ENCODE peak calls at places on chromosome 22, in eight cellular contexts. M is ovary, W is brain microvascular endothelial cell, Z is neural progenitor cell, J is AG04450, R is body of pancreas, C is adipocyte, O is heart left ventricle. D is an unnamed sample.

GRCh38 chr22:43923191-43923590 is 414 bp upstream of the PNPLA3 start:
- DNase-seq in M (no peak), Z (no peak), J (no peak), O (no peak), C (no peak), W (no peak), R (no peak), D (no peak)

GRCh38 chr22:37150701-37151100 is 985 bp upstream of the IL2RB start:
- DNase-seq in M (no peak), R (no peak), O (no peak), Z (no peak), C (no peak), W (no peak), J (no peak), D (no peak)

GRCh38 chr22:24968066-24968561 is 15.6 kb downstream of the KIAA1671 start:
- DNase-seq in W (no peak), O (peak), C (no peak), M (no peak), J (no peak), R (peak), Z (peak), D (no peak)

GRCh38 chr22:35638408-35638807 is 9.8 kb upstream of the APOL6 start:
- DNase-seq in R (peak), O (peak), Z (peak), W (no peak), M (peak), J (peak), C (peak), D (peak)

GRCh38 chr22:36419177-36419911 is 31.6 kb upstream of the MYH9 start:
- DNase-seq in R (no peak), O (peak), M (peak), J (peak), W (no peak), C (peak), Z (no peak), D (peak)

GRCh38 chr22:45248832-45249561 is 8.3 kb upstream of the KIAA0930 start:
- DNase-seq in W (no peak), M (no peak), J (no peak), C (no peak), O (no peak), R (no peak), Z (no peak), D (no peak)

GRCh38 chr22:24482586-24482985 is 12.5 kb upstream of the UPB1 start:
- DNase-seq in J (no peak), R (no peak), O (no peak), M (no peak), W (no peak), Z (no peak), C (peak), D (no peak)

GRCh38 chr22:33888821-33889220 is 31.5 kb downstream of the LARGE1 start:
- DNase-seq in Z (no peak), W (no peak), C (no peak), R (no peak), M (no peak), O (no peak), J (no peak), D (no peak)

GRCh38 chr22:50656122-50657070 is 16.2 kb upstream of the SHANK3 start:
- DNase-seq in M (no peak), O (peak), R (no peak), Z (no peak), W (no peak), C (peak), J (no peak), D (no peak)

GRCh38 chr22:28883917-28884753 is 763 bp downstream of the ZNRF3 start:
- DNase-seq in R (peak), C (peak), O (peak), J (no peak), M (peak), Z (peak), W (peak), D (no peak)

GRCh38 chr22:33557836-33558235 is 362.4 kb downstream of the LARGE1 start:
- DNase-seq in W (no peak), J (no peak), R (no peak), O (no peak), M (no peak), C (no peak), Z (no peak), D (no peak)

GRCh38 chr22:27682438-27682837 is 119.1 kb downstream of the MN1 start:
- DNase-seq in W (no peak), O (no peak), M (no peak), Z (peak), C (no peak), J (no peak), R (no peak), D (no peak)

GRCh38 chr22:27617214-27617881 is 184.2 kb downstream of the MN1 start:
- DNase-seq in M (no peak), Z (no peak), C (no peak), O (no peak), W (no peak), J (no peak), R (no peak), D (no peak)

GRCh38 chr22:19766506-19767426 is 6.2 kb downstream of the TBX1 start:
- DNase-seq in C (no peak), O (peak), R (peak), Z (peak), W (peak), M (no peak), J (no peak), D (no peak)
- H3K4me3 ChIP-seq in C (peak), O (no peak), R (no peak), Z (peak), W (no peak), M (no peak), J (no peak), D (no peak)

GRCh38 chr22:21015051-21016006 is at the start of gene P2RX6:
- DNase-seq in O (peak), J (no peak), M (peak), C (peak), Z (no peak), R (peak), W (peak), D (no peak)
- H3K4me3 ChIP-seq in O (no peak), J (peak), M (peak), C (peak), Z (peak), R (no peak), W (peak), D (peak)

GRCh38 chr22:30822216-30823014 is 127.7 kb downstream of the OSBP2 start:
- DNase-seq in W (no peak), M (no peak), C (peak), R (no peak), J (no peak), Z (peak), O (no peak), D (no peak)
- H3K4me3 ChIP-seq in W (peak), M (no peak), C (peak), R (no peak), J (peak), Z (peak), O (peak), D (peak)

GRCh38 chr22:38295339-38295738 is 21.9 kb downstream of the CSNK1E start:
- DNase-seq in R (no peak), M (no peak), C (no peak), O (no peak), Z (no peak), J (no peak), W (no peak), D (no peak)
- H3K4me3 ChIP-seq in R (no peak), M (no peak), C (no peak), O (no peak), Z (no peak), J (no peak), W (no peak), D (no peak)

DNA sequence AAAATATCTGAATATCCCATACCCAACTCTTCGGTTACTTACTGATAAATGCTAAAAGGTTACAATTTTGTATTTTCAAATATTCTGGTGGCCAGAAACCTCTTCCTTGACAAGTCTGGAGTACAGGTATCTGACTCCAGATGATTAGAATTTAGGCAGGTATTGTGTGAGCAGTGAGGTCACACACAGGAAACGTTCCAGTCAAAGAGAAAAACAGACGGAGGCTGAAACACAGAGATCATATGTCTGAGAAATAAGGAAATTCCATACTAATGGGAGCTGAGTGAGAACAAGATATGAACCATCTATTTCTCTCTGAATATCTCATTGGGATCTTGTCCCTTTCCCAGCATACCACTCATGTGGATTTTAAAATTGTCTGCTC is 89.4 kb upstream of the IGLL5 start:
- DNase-seq in C (no peak), O (no peak), J (no peak), Z (no peak), M (no peak), W (no peak), R (no peak), D (no peak)
- H3K4me3 ChIP-seq in C (no peak), O (no peak), J (no peak), Z (no peak), M (no peak), W (no peak), R (no peak), D (no peak)

DNA sequence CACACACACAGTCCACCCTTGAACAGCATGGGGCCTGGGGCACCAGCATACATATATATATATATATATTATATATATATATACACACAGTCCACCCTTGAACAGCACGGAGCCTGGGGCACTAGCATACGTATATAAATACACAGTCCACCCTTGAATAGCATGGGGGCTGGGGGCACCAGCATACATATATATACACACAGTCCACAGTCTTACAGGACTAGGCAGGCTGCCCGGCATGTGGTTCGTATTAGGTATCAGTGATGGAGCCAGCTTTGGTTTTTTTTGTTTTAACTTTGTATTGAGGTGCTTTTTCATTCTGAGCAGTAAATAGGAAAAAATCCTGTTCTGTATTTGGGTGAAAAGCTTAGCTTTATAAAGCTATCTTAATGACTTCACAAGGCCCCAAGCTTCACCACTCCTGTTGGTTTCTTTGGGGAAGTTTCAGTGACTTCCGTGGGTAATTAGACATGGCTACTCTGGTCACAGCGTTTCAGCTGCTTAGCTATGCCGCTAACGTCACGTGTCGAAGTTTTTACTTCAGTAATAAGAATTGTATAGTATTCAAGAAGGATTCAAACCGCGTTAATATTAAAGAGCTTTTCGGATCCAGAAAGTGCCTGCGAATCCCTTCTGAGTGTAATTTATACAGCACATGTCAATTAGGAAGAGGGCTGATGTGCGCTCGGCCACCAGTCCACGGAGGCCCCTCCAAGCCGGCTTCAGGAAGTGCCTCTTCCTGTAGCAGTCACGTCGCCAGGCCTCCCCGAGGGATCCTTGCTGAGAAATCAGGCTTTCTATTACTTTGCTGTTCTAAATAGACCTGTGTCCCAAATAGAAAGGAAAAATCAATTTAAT is 179.7 kb downstream of the TBC1D22A start:
- DNase-seq in C (peak), O (peak), R (no peak), M (no peak), W (no peak), Z (no peak), J (no peak), D (no peak)
- H3K4me3 ChIP-seq in C (peak), O (no peak), R (no peak), M (no peak), W (no peak), Z (no peak), J (no peak), D (no peak)

GRCh38 chr22:49470741-49471134 is 356.9 kb downstream of the BRD1 start:
- DNase-seq in R (no peak), M (no peak), C (no peak), J (no peak), W (no peak), O (no peak), Z (no peak), D (no peak)
- H3K4me3 ChIP-seq in R (no peak), M (no peak), C (no peak), J (no peak), W (no peak), O (no peak), Z (no peak), D (no peak)

GRCh38 chr22:41892721-41893120 is 22.2 kb downstream of the SHISA8 start:
- DNase-seq in C (no peak), M (no peak), O (no peak), J (no peak), Z (no peak), R (no peak), W (no peak), D (no peak)
- H3K4me3 ChIP-seq in C (no peak), M (no peak), O (no peak), J (no peak), Z (no peak), R (no peak), W (no peak), D (no peak)

GRCh38 chr22:42519544-42520237 is at the start of gene RRP7A:
- DNase-seq in M (peak), R (peak), C (peak), J (no peak), Z (peak), O (peak), W (peak), D (no peak)
- H3K4me3 ChIP-seq in M (peak), R (peak), C (peak), J (peak), Z (peak), O (peak), W (peak), D (peak)

D was measured in HFF-Myc.